ENCODE peak calls at places on chromosomes 11 and 22, in ten cellular contexts. G is fibroblast of lung, B is endodermal cell, S is neuronal stem cell, M is GM12878, O is mammary epithelial cell, V is HCT116, T is GM23248, Q is DND-41, F is colonic mucosa. J is an unnamed sample. For H3K4me1, the result is how much of the 10 kb centered on the place peaks cover.

GRCh38 chr11:63920126-63920869 is 3.3 kb upstream of the RCOR2 start:
- DNase-seq in G (no peak), B (peak), S (no peak), M (no peak), O (no peak), V (no peak), T (peak), Q (no peak), F (peak), J (no peak)

GRCh38 chr11:67665537-67666302 is 8.7 kb downstream of the ALDH3B2 start:
- DNase-seq in G (no peak), B (peak), S (no peak), M (no peak), O (no peak), V (no peak), T (no peak), Q (peak), F (peak), J (peak)

GRCh38 chr22:48880749-48881148 is 946.9 kb downstream of the BRD1 start:
- DNase-seq in G (no peak), B (peak), S (no peak), M (no peak), O (no peak), V (no peak), T (no peak), Q (no peak), F (no peak), J (no peak)

GRCh38 chr11:76824980-76825725 is 35.6 kb upstream of the ACER3 start:
- DNase-seq in G (peak), B (peak), S (no peak), M (no peak), O (peak), V (no peak), T (peak), Q (no peak), F (peak), J (peak)

GRCh38 chr11:35525501-35526175 is at the start of gene PAMR1:
- DNase-seq in G (peak), B (peak), S (peak), M (no peak), O (peak), V (no peak), T (peak), Q (peak), F (peak), J (no peak)

GRCh38 chr11:79708319-79708928 is 267.6 kb upstream of the TENM4 start:
- DNase-seq in G (peak), B (peak), S (peak), M (peak), O (peak), V (no peak), T (peak), Q (peak), F (peak), J (peak)

GRCh38 chr11:15563054-15563453 is 448.3 kb downstream of the INSC start:
- DNase-seq in G (no peak), B (no peak), S (no peak), M (no peak), O (no peak), V (no peak), T (no peak), Q (no peak), F (no peak), J (no peak)

GRCh38 chr22:43272301-43272700 is 70.9 kb downstream of the SCUBE1 start:
- DNase-seq in G (peak), B (no peak), S (no peak), M (no peak), O (no peak), V (no peak), T (no peak), Q (no peak), F (no peak), J (no peak)

GRCh38 chr11:35792148-35792845 is 129.7 kb downstream of the TRIM44 start:
- DNase-seq in G (no peak), B (no peak), S (no peak), M (no peak), O (no peak), V (no peak), T (no peak), Q (no peak), F (no peak), J (no peak)

GRCh38 chr11:21427750-21428149 is 758.4 kb downstream of the NELL1 start:
- DNase-seq in G (no peak), B (no peak), S (no peak), M (no peak), O (no peak), V (no peak), T (no peak), Q (no peak), F (no peak), J (no peak)

GRCh38 chr11:64000026-64000739 is 13.9 kb downstream of the OTUB1 start:
- DNase-seq in G (peak), B (peak), S (peak), M (no peak), O (peak), V (no peak), T (peak), Q (no peak), F (peak), J (peak)

GRCh38 chr22:49725516-49725915 is 102.2 kb downstream of the BRD1 start:
- DNase-seq in G (no peak), B (no peak), S (no peak), M (no peak), O (no peak), V (no peak), T (no peak), Q (no peak), F (no peak), J (no peak)

GRCh38 chr22:36461665-36462474 is 19.6 kb downstream of the TXN2 start:
- DNase-seq in G (peak), B (peak), S (no peak), M (no peak), O (peak), V (no peak), T (peak), Q (no peak), F (no peak), J (peak)

DNA sequence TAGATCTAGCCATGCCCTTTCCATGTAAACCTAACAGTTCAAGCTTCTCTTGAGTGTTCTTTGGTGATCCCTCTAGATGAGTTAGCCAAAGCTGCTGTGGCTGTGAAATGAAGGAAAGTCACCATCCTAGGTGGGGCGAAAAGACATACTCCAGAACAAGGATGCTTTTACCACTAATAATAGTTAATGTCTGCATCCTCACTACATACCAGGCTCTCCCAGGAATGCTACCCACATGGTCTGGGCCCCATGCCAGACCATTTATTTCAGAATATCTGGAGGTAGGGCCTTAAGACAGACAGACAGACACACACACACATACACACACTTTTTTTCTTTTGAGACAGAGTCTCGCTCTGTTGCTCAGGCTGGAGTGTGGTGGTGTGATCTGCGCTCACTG is 14.7 kb downstream of the ABTB2 start:
- DNase-seq in G (peak), B (no peak), S (no peak), M (no peak), O (peak), V (no peak), T (peak), Q (no peak), F (no peak), J (peak)
- H3K4me1 ChIP-seq in G (under half), B (under half), S (under half), M (under half), O (under half), V (half or more), T (half or more), Q (under half), F (under half), J (half or more)

GRCh38 chr11:46673713-46674462 is 26.5 kb downstream of the ARHGAP1 start:
- DNase-seq in G (no peak), B (peak), S (no peak), M (no peak), O (no peak), V (no peak), T (no peak), Q (no peak), F (no peak), J (no peak)

GRCh38 chr11:46674463-46675287 is 25.7 kb downstream of the ARHGAP1 start:
- DNase-seq in G (no peak), B (peak), S (peak), M (no peak), O (no peak), V (no peak), T (no peak), Q (peak), F (peak), J (no peak)

GRCh38 chr11:46675949-46676348 is 24.5 kb downstream of the ARHGAP1 start:
- DNase-seq in G (no peak), B (no peak), S (no peak), M (no peak), O (no peak), V (no peak), T (no peak), Q (no peak), F (no peak), J (no peak)

GRCh38 chr11:46676436-46677158 is 23.8 kb downstream of the ARHGAP1 start:
- DNase-seq in G (no peak), B (no peak), S (no peak), M (no peak), O (no peak), V (no peak), T (no peak), Q (no peak), F (no peak), J (no peak)

DNA sequence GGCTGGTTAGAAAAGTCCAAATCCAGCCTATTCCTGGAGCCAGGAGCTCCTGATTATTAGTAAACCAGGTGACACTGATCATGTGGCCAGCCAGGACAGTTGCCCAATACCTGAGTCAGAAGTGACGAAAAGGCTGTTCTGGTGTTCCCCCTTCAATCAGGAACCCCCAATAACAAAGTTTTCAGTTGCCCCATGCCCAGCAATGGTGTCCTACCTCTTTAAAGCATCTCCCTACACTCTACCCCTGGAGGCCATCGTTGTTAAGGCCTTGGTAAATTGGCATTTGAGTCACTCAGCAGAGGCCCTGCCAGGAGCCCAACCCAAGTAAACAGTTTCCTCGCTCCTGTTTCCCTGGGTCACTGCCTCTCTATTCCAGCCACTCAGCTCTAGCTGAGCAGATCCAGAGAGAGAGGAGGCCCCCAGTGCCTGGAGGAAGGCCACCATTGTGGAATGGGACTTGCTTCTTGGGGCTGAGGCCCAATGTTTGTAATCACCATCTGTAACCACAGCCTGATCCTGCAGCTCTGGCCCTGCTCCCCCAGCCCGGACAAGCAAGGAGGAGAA is 25.0 kb downstream of the ARHGAP1 start:
- DNase-seq in G (peak), B (peak), S (no peak), M (no peak), O (peak), V (no peak), T (peak), Q (no peak), F (peak), J (peak)
- H3K27ac ChIP-seq in G (peak), B (peak), S (no peak), M (no peak), O (peak), V (no peak), T (peak), Q (peak), F (peak), J (peak)

GRCh38 chr11:9754041-9754471 is 90.2 kb downstream of the SWAP70 start:
- DNase-seq in G (no peak), B (no peak), S (no peak), M (no peak), O (peak), V (no peak), T (peak), Q (no peak), F (no peak), J (no peak)
- H3K9ac ChIP-seq in G (peak), B (no peak), S (no peak), M (no peak), O (peak), V (no peak), T (peak), Q (no peak), F (no peak), J (no peak)

GRCh38 chr22:38768036-38768435 is 12.2 kb upstream of the SUN2 start:
- DNase-seq in G (no peak), B (no peak), S (no peak), M (no peak), O (no peak), V (no peak), T (no peak), Q (no peak), F (no peak), J (no peak)

GRCh38 chr22:38773363-38773946 is 17.7 kb upstream of the SUN2 start:
- DNase-seq in G (no peak), B (no peak), S (no peak), M (no peak), O (no peak), V (no peak), T (no peak), Q (no peak), F (no peak), J (no peak)

GRCh38 chr22:38772624-38772873 is 16.8 kb upstream of the SUN2 start:
- DNase-seq in G (no peak), B (no peak), S (no peak), M (no peak), O (no peak), V (no peak), T (no peak), Q (no peak), F (no peak), J (no peak)

GRCh38 chr22:38767313-38767712 is 11.5 kb upstream of the SUN2 start:
- DNase-seq in G (no peak), B (no peak), S (no peak), M (no peak), O (no peak), V (no peak), T (no peak), Q (no peak), F (no peak), J (no peak)

DNA sequence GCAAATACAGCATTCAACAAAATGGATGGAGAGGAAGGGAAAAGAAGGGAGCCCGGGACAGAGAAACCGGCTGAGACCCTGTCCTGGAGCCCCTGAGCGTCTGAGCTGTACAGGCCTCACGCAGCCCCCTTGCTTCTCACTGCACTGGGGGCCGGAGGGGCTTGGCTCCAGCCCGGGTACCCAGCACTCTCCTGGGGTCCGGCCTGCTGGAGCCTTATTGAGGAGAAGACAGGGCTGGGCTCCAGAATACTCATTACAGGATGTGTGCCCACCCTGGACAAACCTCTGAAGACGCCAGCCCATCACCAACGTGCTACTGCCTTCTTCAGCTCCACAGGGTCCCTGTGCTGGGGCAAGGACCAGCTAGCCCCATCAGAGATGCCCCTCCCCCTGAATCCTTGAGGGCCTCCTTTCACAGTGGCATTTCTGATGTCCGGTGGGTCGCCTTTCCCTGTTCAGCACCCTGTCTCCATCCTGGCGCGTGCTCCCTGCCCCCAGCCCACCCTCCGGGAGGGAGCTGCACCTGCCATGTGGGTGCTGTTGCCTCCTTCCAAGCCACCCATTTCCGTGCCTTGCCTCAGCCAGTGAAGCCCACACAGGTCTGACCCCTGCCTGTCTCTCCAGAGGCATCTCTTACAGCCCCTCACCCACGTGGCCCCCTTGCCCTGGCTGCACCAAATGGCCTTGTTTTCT is 14.6 kb upstream of the SUN2 start:
- DNase-seq in G (no peak), B (no peak), S (no peak), M (no peak), O (no peak), V (no peak), T (no peak), Q (no peak), F (no peak), J (no peak)
- H3K4me1 ChIP-seq in G (under half), B (under half), S (under half), M (under half), O (under half), V (under half), T (under half), Q (under half), F (under half), J (under half)

DNA sequence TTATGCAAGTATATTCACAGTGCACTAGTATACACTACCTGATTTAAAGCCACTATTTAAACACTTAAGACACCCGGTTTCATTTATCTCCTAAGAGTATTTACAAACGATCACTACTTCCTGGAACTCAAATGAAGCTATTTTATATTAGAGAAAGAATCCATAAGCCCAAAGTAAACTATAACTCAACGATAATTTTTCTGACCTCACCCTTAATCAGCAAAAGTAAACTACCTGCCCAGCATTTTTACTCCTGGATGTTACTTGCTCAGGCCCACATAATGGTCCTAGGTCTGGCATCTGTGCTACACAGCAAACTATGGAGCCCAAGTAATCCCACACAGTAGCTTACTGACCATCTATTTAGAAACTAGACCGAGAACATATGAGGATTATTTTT is 33.4 kb downstream of the TSG101 start:
- DNase-seq in G (no peak), B (no peak), S (no peak), M (no peak), O (no peak), V (no peak), T (no peak), Q (no peak), F (no peak), J (peak)
- H3K27ac ChIP-seq in G (no peak), B (no peak), S (no peak), M (no peak), O (no peak), V (no peak), T (no peak), Q (no peak), F (no peak), J (peak)

DNA sequence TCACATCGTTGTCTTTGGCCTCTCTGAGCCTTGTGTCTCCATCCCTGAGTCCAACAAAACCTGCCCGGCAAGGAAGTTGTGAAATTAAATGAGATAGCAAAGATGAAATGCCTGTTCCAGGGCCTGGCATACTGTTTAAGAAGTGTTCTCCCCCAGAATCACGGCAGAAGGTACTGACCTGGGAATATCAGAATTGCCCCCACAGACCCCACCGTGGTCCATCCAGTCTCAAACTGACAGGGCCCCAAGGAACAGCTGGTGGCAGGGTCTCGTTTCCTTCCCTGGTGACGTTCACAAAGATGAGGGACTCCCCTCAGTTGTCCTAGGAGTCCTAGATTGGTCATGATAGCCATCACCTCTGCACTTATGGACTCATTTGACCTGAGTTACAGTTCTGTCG is 1.8 kb downstream of the PRDM11 start:
- DNase-seq in G (no peak), B (no peak), S (no peak), M (no peak), O (no peak), V (no peak), T (no peak), Q (no peak), F (peak), J (no peak)
- H3K9ac ChIP-seq in G (no peak), B (no peak), S (no peak), M (no peak), O (no peak), V (peak), T (no peak), Q (no peak), F (no peak), J (no peak)